ENCODE peak calls at places on chromosomes 6 and 20, in five cellular contexts. J, G, Q, H and O are unnamed samples.

GRCh38 chr6:27772261-27773001 is 139.8 kb downstream of the OR2B2 start:
- DNase-seq in J (peak; percentile 79), G (peak; percentile 91), Q (peak; percentile 77), H (peak; percentile 93), O (peak; percentile 87)

GRCh38 chr6:151900256-151900655 is 92.8 kb downstream of the ESR1 start:
- DNase-seq in J (no peak), G (no peak), H (no peak), Q (no peak), O (no peak)

GRCh38 chr20:35515949-35516645 is 13.4 kb downstream of the C20orf173 start:
- DNase-seq in J (peak; percentile 60), Q (peak; percentile 79), G (no peak), H (no peak), O (peak; percentile 67)

GRCh38 chr6:98601697-98602096 is 232.7 kb upstream of the POU3F2 start:
- DNase-seq in J (no peak), G (no peak), H (no peak), Q (no peak), O (no peak)

GRCh38 chr6:143222310-143222709 is 161.6 kb downstream of the AIG1 start:
- DNase-seq in Q (no peak), H (no peak), J (no peak), G (no peak), O (no peak)

GRCh38 chr20:37945034-37945660 is 42.2 kb downstream of the VSTM2L start:
- DNase-seq in G (peak; percentile 13), H (no peak), Q (no peak), J (no peak), O (no peak)

GRCh38 chr6:26555505-26556262 is 17.5 kb downstream of the HMGN4 start:
- DNase-seq in J (no peak), Q (no peak), H (no peak), G (no peak), O (peak; percentile 35)

GRCh38 chr20:46994341-46994740 is 99.7 kb downstream of the EYA2 start:
- DNase-seq in Q (no peak), G (no peak), H (peak; percentile 19), J (no peak), O (no peak)

GRCh38 chr6:15588966-15589634 is 73.7 kb downstream of the DTNBP1 start:
- DNase-seq in H (no peak), J (no peak), Q (peak; percentile 74), G (no peak), O (peak; percentile 61)

GRCh38 chr6:51541847-51542246 is 545.6 kb downstream of the PKHD1 start:
- DNase-seq in H (no peak), Q (no peak), G (no peak), J (no peak), O (no peak)

GRCh38 chr6:156585859-156586258 is 191.3 kb upstream of the ARID1B start:
- DNase-seq in H (no peak), G (no peak), Q (no peak), J (no peak), O (peak; percentile 5)

GRCh38 chr20:38870733-38871559 is 55.3 kb upstream of the FAM83D start:
- DNase-seq in J (no peak), H (peak; percentile 86), Q (no peak), G (peak; percentile 88), O (no peak)

GRCh38 chr20:45154183-45154582 is 20.5 kb upstream of the PI3 start:
- DNase-seq in H (no peak), Q (peak; percentile 13), G (no peak), J (no peak), O (peak; percentile 22)

GRCh38 chr6:155201461-155202226 is 62.2 kb upstream of the CLDN20 start:
- DNase-seq in Q (peak; percentile 83), J (no peak), G (no peak), H (no peak), O (peak; percentile 80)

GRCh38 chr6:42532038-42532669 is 31.7 kb upstream of the UBR2 start:
- DNase-seq in H (peak; percentile 31), J (peak; percentile 33), Q (peak; percentile 79), G (peak; percentile 29), O (peak; percentile 80)

GRCh38 chr6:187252-187840 is 104.9 kb upstream of the DUSP22 start:
- DNase-seq in H (no peak), Q (no peak), J (no peak), G (no peak), O (peak; percentile 3)

GRCh38 chr6:88166901-88167624 is 916 bp upstream of the CNR1 start:
- DNase-seq in G (no peak), H (peak; percentile 15), Q (no peak), J (no peak), O (no peak)

GRCh38 chr6:148611213-148611612 is 135.6 kb upstream of the UST start:
- DNase-seq in Q (peak; percentile 92), G (peak; percentile 41), H (peak; percentile 33), J (peak; percentile 76), O (peak; percentile 49)

GRCh38 chr6:89745096-89745495 is 74.5 kb downstream of the MDN1 start:
- DNase-seq in G (no peak), J (no peak), H (no peak), Q (no peak), O (no peak)

GRCh38 chr6:40555092-40555491 is 32.1 kb downstream of the LRFN2 start:
- DNase-seq in Q (no peak), H (no peak), J (no peak), G (no peak), O (no peak)

GRCh38 chr6:27478141-27478705 is 5.3 kb upstream of the ZNF184 start:
- DNase-seq in J (no peak), H (peak; percentile 6), G (peak; percentile 18), Q (peak; percentile 45), O (peak; percentile 55)

GRCh38 chr6:139706949-139707348 is 332.5 kb upstream of the CITED2 start:
- DNase-seq in J (no peak), G (no peak), H (no peak), Q (no peak), O (no peak)

GRCh38 chr6:144158133-144158532 is 7.8 kb downstream of the STX11 start:
- DNase-seq in H (no peak), J (peak; percentile 72), G (no peak), Q (peak; percentile 98), O (peak; percentile 83)

GRCh38 chr6:158776737-158777136 is 42.4 kb downstream of the EZR start:
- DNase-seq in Q (no peak), J (no peak), G (no peak), H (no peak), O (no peak)

GRCh38 chr6:157632821-157633220 is 190.2 kb upstream of the SNX9 start:
- DNase-seq in G (no peak), J (no peak), H (no peak), Q (peak; percentile 75), O (peak; percentile 59)

GRCh38 chr6:13372688-13373487 is 44.6 kb upstream of the TBC1D7 start:
- DNase-seq in G (no peak), J (no peak), H (no peak), Q (no peak), O (no peak)

GRCh38 chr6:106658469-106658868 is 29.1 kb downstream of the QRSL1 start:
- DNase-seq in H (no peak), Q (peak; percentile 3), J (no peak), G (no peak), O (peak; percentile 9)

GRCh38 chr6:161941565-161941964 is 667.7 kb upstream of the AGPAT4 start:
- DNase-seq in G (no peak), J (no peak), Q (no peak), H (peak; percentile 13), O (no peak)

GRCh38 chr20:35093245-35093884 is 758 bp upstream of the TRPC4AP start:
- DNase-seq in H (no peak), G (no peak), Q (peak; percentile 74), J (no peak), O (peak; percentile 85)

GRCh38 chr20:31675828-31676533 is 38.3 kb downstream of the COX4I2 start:
- DNase-seq in Q (peak; percentile 35), G (peak; percentile 40), H (no peak), J (no peak), O (peak; percentile 74)

GRCh38 chr6:30646450-30647038 is 389 bp upstream of the C6orf136 start:
- DNase-seq in Q (no peak), J (peak; percentile 18), G (peak; percentile 92), H (peak; percentile 95), O (no peak)

GRCh38 chr6:116218172-116218633 is 35.7 kb downstream of the TSPYL4 start:
- DNase-seq in Q (peak; percentile 47), H (no peak), J (no peak), G (no peak), O (peak; percentile 37)

GRCh38 chr6:20877008-20877937 is 343.0 kb downstream of the CDKAL1 start:
- DNase-seq in J (peak; percentile 76), Q (peak; percentile 84), G (peak; percentile 32), H (peak; percentile 25), O (peak; percentile 78)

GRCh38 chr6:73131706-73132105 is 93.6 kb downstream of the KHDC1L start:
- DNase-seq in J (no peak), G (no peak), H (no peak), Q (peak; percentile 24), O (peak; percentile 6)

GRCh38 chr6:104639671-104640070 is 220.0 kb downstream of the HACE1 start:
- DNase-seq in G (no peak), J (no peak), Q (peak; percentile 13), H (no peak), O (peak; percentile 83)

DNA sequence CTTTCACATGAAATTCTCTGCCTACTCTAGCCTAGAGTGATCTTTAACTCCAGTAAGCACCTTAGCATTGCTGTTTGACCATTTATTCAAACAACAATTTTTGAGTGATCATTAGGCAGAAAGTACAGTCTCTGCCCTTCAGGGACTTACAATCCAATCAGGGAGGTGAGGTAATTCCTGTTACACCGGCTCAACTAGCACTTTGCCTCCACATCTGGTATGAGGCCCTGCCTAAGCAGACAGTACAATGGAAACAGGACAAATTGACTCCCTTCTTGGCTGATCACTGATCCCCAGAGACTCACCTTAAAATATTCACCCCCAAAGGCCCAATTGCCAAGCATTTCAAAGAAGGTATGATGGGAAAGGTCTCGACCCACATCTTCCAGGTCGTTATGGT is 1.4 kb downstream of the AARS2 start:
- DNase-seq in Q (no peak), J (no peak), G (no peak), H (no peak), O (no peak)
- H3K4me3 ChIP-seq in Q (peak overlapping the region; percentile 89), J (no peak overlapping the region), G (no peak overlapping the region), H (no peak overlapping the region), O (no peak overlapping the region)

GRCh38 chr6:25312703-25313102 is 33.5 kb downstream of the CARMIL1 start:
- DNase-seq in G (no peak), H (no peak), Q (peak; percentile 90), J (no peak), O (peak; percentile 84)
- TF ChIP-seq CTCF in G (no peak), H (no peak), Q (peak; percentile 14), J (no peak), O (no peak)

GRCh38 chr20:57263767-57264150 is 2.7 kb downstream of the BMP7 start:
- DNase-seq in J (no peak), Q (no peak), H (no peak), G (no peak), O (no peak)
- H3K4me3 ChIP-seq in J (no peak overlapping the region), Q (no peak overlapping the region), H (no peak overlapping the region), G (no peak overlapping the region), O (no peak overlapping the region)

DNA sequence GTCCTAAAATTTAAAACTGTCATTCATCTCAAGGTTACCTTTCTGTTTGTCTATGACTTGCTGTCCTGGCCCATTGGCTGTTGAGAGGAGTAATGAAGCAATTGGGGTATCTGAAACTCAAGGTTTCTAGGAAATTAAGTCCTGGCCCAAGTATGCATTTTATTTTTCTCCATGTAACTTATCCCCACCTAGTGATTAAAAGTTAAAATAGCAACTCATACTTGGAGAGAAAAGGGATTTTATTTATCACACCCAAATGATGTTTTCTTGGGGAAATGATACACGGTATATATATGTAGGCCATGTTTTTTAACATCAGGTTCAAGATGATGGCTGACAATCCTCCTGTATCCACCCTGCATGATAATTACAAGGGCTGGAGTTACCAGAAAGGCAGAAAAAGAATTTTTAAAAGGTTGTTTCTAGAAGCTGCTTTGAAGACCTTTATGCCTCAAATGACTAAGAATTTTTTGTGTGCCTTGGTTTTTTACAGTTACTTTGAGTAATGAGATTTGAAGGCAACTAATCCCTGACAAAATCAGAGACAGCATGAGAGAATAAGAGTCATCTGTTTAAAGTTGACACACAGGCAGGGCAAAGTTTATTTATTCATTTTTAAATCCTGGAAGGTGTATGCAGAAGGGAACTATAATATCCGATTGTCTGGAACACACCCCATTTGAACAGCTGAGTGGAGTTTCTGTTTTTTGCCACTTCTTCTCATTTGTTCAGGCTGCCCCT is 28.9 kb upstream of the C6orf58 start:
- DNase-seq in H (no peak), G (no peak), J (no peak), Q (peak; percentile 32), O (peak; percentile 31)
- TF ChIP-seq CTCF in H (no peak), G (no peak), J (no peak), Q (peak; percentile 46), O (peak; percentile 23)